ENCODE peak calls at places on chromosomes 6 and 20, in five cellular contexts. Y is cardiac fibroblast, T is GM12865, H is GM06990, Z is astrocyte of the spinal cord. R is an unnamed sample.

GRCh38 chr6:44329858-44330257 is 12.6 kb upstream of the SPATS1 start:
- DNase-seq in Z (no peak), H (no peak), Y (no peak), T (no peak), R (no peak)

GRCh38 chr6:142501795-142502194 is 200.0 kb downstream of the ADGRG6 start:
- DNase-seq in T (no peak), H (no peak), Z (no peak), Y (no peak), R (no peak)

GRCh38 chr6:62150048-62150663 is 135.9 kb downstream of the KHDRBS2 start:
- DNase-seq in Y (peak; percentile 46), Z (peak; percentile 2), H (peak; percentile 1), T (peak; percentile 43), R (peak; percentile 43)

GRCh38 chr20:49515588-49515987 is 33.1 kb upstream of the KCNB1 start:
- DNase-seq in Y (no peak), H (no peak), T (no peak), Z (no peak), R (no peak)

GRCh38 chr6:80961166-80961565 is 791.3 kb downstream of the TENT5A start:
- DNase-seq in Z (no peak), H (no peak), T (no peak), Y (no peak), R (no peak)

GRCh38 chr20:58054082-58054481 is 174.4 kb downstream of the ANKRD60 start:
- DNase-seq in T (no peak), Y (no peak), H (no peak), Z (no peak), R (no peak)

GRCh38 chr6:105757512-105758200 is 328.5 kb upstream of the PRDM1 start:
- DNase-seq in T (peak; percentile 90), Z (no peak), Y (no peak), H (peak; percentile 34), R (no peak)

GRCh38 chr6:80366721-80367120 is 260.2 kb downstream of the BCKDHB start:
- DNase-seq in T (no peak), H (no peak), Z (peak; percentile 62), Y (peak; percentile 90), R (peak; percentile 81)

GRCh38 chr20:25254986-25255680 is 7.2 kb downstream of the PYGB start:
- DNase-seq in T (no peak), H (no peak), Z (no peak), Y (no peak), R (no peak)

GRCh38 chr20:57655812-57656161 is 35.6 kb upstream of the ZBP1 start:
- DNase-seq in H (no peak), Y (no peak), T (no peak), Z (no peak), R (no peak)

GRCh38 chr6:85185977-85186376 is 263.9 kb upstream of the NT5E start:
- DNase-seq in H (no peak), Y (peak; percentile 75), T (no peak), Z (peak; percentile 27), R (peak; percentile 77)

GRCh38 chr20:45372646-45373352 is 5.3 kb downstream of the TP53TG5 start:
- DNase-seq in Y (no peak), T (no peak), H (no peak), Z (no peak), R (no peak)

GRCh38 chr6:111032493-111033140 is 50.8 kb downstream of the RPF2 start:
- DNase-seq in Z (no peak), Y (peak; percentile 72), H (no peak), T (no peak), R (peak; percentile 31)

GRCh38 chr20:58891686-58892125 is 39.2 kb downstream of the GNAS start:
- DNase-seq in Z (no peak), H (no peak), Y (no peak), T (peak; percentile 60), R (peak; percentile 48)

GRCh38 chr6:12051861-12052368 is 39.8 kb downstream of the HIVEP1 start:
- DNase-seq in Y (no peak), H (peak; percentile 79), T (peak; percentile 95), Z (peak; percentile 57), R (no peak)

GRCh38 chr6:118680452-118681095 is 29.2 kb upstream of the CEP85L start:
- DNase-seq in Z (no peak), H (no peak), T (no peak), Y (no peak), R (no peak)

GRCh38 chr20:62252342-62252966 is 14.1 kb downstream of the OSBPL2 start:
- DNase-seq in Y (peak; percentile 20), T (no peak), H (no peak), Z (peak; percentile 12), R (peak; percentile 20)

GRCh38 chr6:156828280-156828703 is 51.1 kb downstream of the ARID1B start:
- DNase-seq in H (no peak), Z (peak; percentile 87), Y (peak; percentile 64), T (peak; percentile 77), R (peak; percentile 68)

GRCh38 chr20:9053108-9053507 is 15.8 kb upstream of the PLCB4 start:
- DNase-seq in Y (no peak), Z (no peak), T (no peak), H (no peak), R (no peak)

GRCh38 chr6:143941852-143942627 is 66.0 kb downstream of the PLAGL1 start:
- DNase-seq in T (peak; percentile 83), H (peak; percentile 38), Z (peak; percentile 52), Y (peak; percentile 66), R (peak; percentile 65)

GRCh38 chr6:52399511-52400315 is 20.4 kb upstream of the EFHC1 start:
- DNase-seq in H (no peak), T (peak; percentile 67), Z (peak; percentile 66), Y (peak; percentile 76), R (peak; percentile 81)

GRCh38 chr6:280775-281468 is 11.4 kb upstream of the DUSP22 start:
- DNase-seq in Z (no peak), T (no peak), Y (no peak), H (no peak), R (no peak)

GRCh38 chr6:13364842-13365241 is 36.5 kb upstream of the TBC1D7 start:
- DNase-seq in Y (no peak), H (no peak), Z (no peak), T (no peak), R (no peak)

GRCh38 chr6:165231581-165232276 is 77.7 kb downstream of the C6orf118 start:
- DNase-seq in H (no peak), Z (peak; percentile 36), Y (peak; percentile 78), T (peak; percentile 27), R (peak; percentile 69)

GRCh38 chr6:34839696-34840352 is 47.9 kb downstream of the BLTP3A start:
- DNase-seq in Y (no peak), H (no peak), T (no peak), Z (no peak), R (no peak)

GRCh38 chr20:19823971-19824370 is 65.9 kb downstream of the RIN2 start:
- DNase-seq in T (no peak), H (no peak), Y (peak; percentile 12), Z (peak; percentile 13), R (no peak)

GRCh38 chr20:40144581-40144980 is 544.5 kb downstream of the MAFB start:
- DNase-seq in H (no peak), Y (no peak), Z (no peak), T (no peak), R (no peak)

GRCh38 chr6:25014806-25015560 is 79.2 kb upstream of the RIPOR2 start:
- DNase-seq in Y (peak; percentile 93), Z (peak; percentile 83), T (peak; percentile 37), H (no peak), R (peak; percentile 90)

GRCh38 chr20:50558483-50558925 is 48.3 kb downstream of the PTPN1 start:
- DNase-seq in H (no peak), Z (peak; percentile 86), Y (peak; percentile 73), T (no peak), R (peak; percentile 81)

GRCh38 chr20:39795401-39796272 is 833.5 kb downstream of the DHX35 start:
- DNase-seq in H (no peak), T (no peak), Z (peak; percentile 28), Y (no peak), R (no peak)

GRCh38 chr20:50580016-50580747 is 70.0 kb downstream of the PTPN1 start:
- DNase-seq in T (peak; percentile 57), Y (peak; percentile 66), H (no peak), Z (peak; percentile 50), R (peak; percentile 63)

GRCh38 chr20:13325796-13326340 is 104.8 kb downstream of the ISM1 start:
- DNase-seq in Z (no peak), Y (no peak), T (no peak), H (no peak), R (no peak)

GRCh38 chr20:13322621-13323020 is 101.5 kb downstream of the ISM1 start:
- DNase-seq in Z (no peak), H (no peak), Y (no peak), T (peak; percentile 24), R (no peak)

GRCh38 chr20:13322198-13322597 is 101.1 kb downstream of the ISM1 start:
- DNase-seq in Y (no peak), T (no peak), Z (no peak), H (no peak), R (no peak)

GRCh38 chr20:13321416-13321815 is 100.3 kb downstream of the ISM1 start:
- DNase-seq in T (no peak), Z (no peak), H (no peak), Y (no peak), R (no peak)

GRCh38 chr20:13325033-13325432 is 104.0 kb downstream of the ISM1 start:
- DNase-seq in H (no peak), Y (peak; percentile 42), Z (peak; percentile 20), T (peak; percentile 36), R (peak; percentile 45)
- TF ChIP-seq CTCF in H (peak; percentile 66), Y (peak; percentile 55), Z (peak; percentile 59), T (peak; percentile 19), R (peak; percentile 62)

GRCh38 chr6:122401104-122401503 is 1.7 kb downstream of the HSF2 start:
- DNase-seq in Z (no peak), H (no peak), Y (no peak), T (no peak), R (no peak)
- H3K4me3 ChIP-seq in Z (no peak overlapping the region), H (peak overlapping the region; percentile 96), Y (no peak overlapping the region), T (peak overlapping the region; percentile 86), R (peak overlapping the region; percentile 99)

GRCh38 chr20:15075586-15075985 is 738.2 kb upstream of the FLRT3 start:
- DNase-seq in Z (no peak), Y (no peak), T (no peak), H (no peak), R (no peak)
- TF ChIP-seq CTCF in Z (no peak), Y (no peak), T (no peak), H (no peak), R (no peak)

GRCh38 chr6:122665929-122666328 is 55.7 kb downstream of the PKIB start:
- DNase-seq in T (no peak), Z (no peak), H (no peak), Y (no peak), R (no peak)

GRCh38 chr6:122666418-122666817 is 56.2 kb downstream of the PKIB start:
- DNase-seq in H (no peak), T (no peak), Y (no peak), Z (no peak), R (no peak)

GRCh38 chr6:122669868-122670267 is 59.7 kb downstream of the PKIB start:
- DNase-seq in Y (no peak), T (no peak), H (no peak), Z (no peak), R (no peak)

GRCh38 chr6:122671246-122671645 is 61.0 kb downstream of the PKIB start:
- DNase-seq in T (no peak), H (no peak), Y (no peak), Z (no peak), R (no peak)

DNA sequence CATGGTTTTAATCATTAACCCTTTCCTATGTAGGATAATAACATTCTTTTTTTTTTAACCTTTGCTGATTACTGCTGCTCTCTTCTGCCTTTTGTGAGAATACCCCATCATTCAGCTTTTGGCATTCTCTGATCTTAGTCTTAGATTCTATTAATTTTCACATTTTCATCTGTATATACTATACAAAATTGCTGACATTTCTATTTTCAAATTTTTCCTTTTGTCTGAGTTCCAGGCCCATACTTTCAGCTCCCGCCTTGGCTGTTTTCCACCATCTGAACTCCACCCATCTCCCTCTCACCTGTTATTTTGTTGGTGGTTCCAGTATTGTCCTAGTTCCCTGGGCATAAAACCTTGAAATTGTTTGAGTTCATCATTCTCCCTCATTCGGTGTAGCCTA is 59.2 kb downstream of the PKIB start:
- DNase-seq in Z (no peak), Y (no peak), T (no peak), H (no peak), R (no peak)
- H3K4me3 ChIP-seq in Z (no peak overlapping the region), Y (no peak overlapping the region), T (no peak overlapping the region), H (no peak overlapping the region), R (no peak overlapping the region)

R was measured in fibroblast of pulmonary artery.